ENCODE peak calls at places on chromosomes 13 and 19, in ten cellular contexts. X, F, Y, T, Z, C, G, L, B and A are unnamed samples.

GRCh38 chr19:29793116-29793727 is 18.6 kb upstream of the CCNE1 start:
- DNase-seq in X (no peak), F (no peak), Y (no peak), T (no peak), Z (no peak), C (no peak), G (no peak), L (no peak), B (no peak), A (no peak)

GRCh38 chr13:31276386-31276785 is 76.6 kb downstream of the B3GLCT start:
- DNase-seq in X (no peak), F (no peak), Y (peak), T (no peak), Z (no peak), C (no peak), G (no peak), L (no peak), B (no peak), A (no peak)

GRCh38 chr13:40961224-40961623 is 57.9 kb downstream of the ELF1 start:
- DNase-seq in X (no peak), F (no peak), Y (no peak), T (no peak), Z (no peak), C (no peak), G (no peak), L (no peak), B (no peak), A (peak)

GRCh38 chr13:20405691-20406090 is 120.0 kb downstream of the CRYL1 start:
- DNase-seq in X (no peak), F (no peak), Y (no peak), T (no peak), Z (no peak), C (no peak), G (no peak), L (no peak), B (no peak), A (no peak)

GRCh38 chr13:26971990-26972888 is 199.4 kb downstream of the USP12 start:
- DNase-seq in X (no peak), F (no peak), Y (no peak), T (peak), Z (no peak), C (peak), G (peak), L (no peak), B (no peak), A (no peak)

GRCh38 chr13:50910483-50910805 is 853 bp downstream of the RNASEH2B start:
- DNase-seq in X (no peak), F (peak), Y (no peak), T (no peak), Z (peak), C (no peak), G (peak), L (no peak), B (no peak), A (no peak)

GRCh38 chr19:47263169-47263560 is 6.8 kb downstream of the CCDC9 start:
- DNase-seq in X (no peak), F (no peak), Y (no peak), T (no peak), Z (no peak), C (no peak), G (no peak), L (no peak), B (no peak), A (no peak)

GRCh38 chr19:48551437-48552302 is at the start of gene SULT2B1:
- DNase-seq in X (no peak), F (no peak), Y (no peak), T (no peak), Z (no peak), C (no peak), G (no peak), L (no peak), B (no peak), A (no peak)

GRCh38 chr19:19006213-19006612 is 27.1 kb downstream of the SUGP2 start:
- DNase-seq in X (no peak), F (no peak), Y (no peak), T (no peak), Z (no peak), C (no peak), G (no peak), L (no peak), B (no peak), A (no peak)

GRCh38 chr19:58317481-58318072 is 9.2 kb upstream of the ZSCAN22 start:
- DNase-seq in X (no peak), F (peak), Y (peak), T (no peak), Z (peak), C (no peak), G (no peak), L (no peak), B (no peak), A (no peak)

GRCh38 chr19:15616183-15616582 is 1.2 kb downstream of the CYP4F8 start:
- DNase-seq in X (no peak), F (no peak), Y (no peak), T (no peak), Z (no peak), C (no peak), G (no peak), L (no peak), B (no peak), A (no peak)

GRCh38 chr13:51764184-51765141 is 39.5 kb downstream of the DHRS12 start:
- DNase-seq in X (no peak), F (peak), Y (peak), T (no peak), Z (peak), C (peak), G (no peak), L (peak), B (peak), A (peak)

GRCh38 chr13:93002071-93002470 is 224.5 kb upstream of the GPC6 start:
- DNase-seq in X (no peak), F (no peak), Y (no peak), T (no peak), Z (no peak), C (no peak), G (no peak), L (no peak), B (no peak), A (no peak)

GRCh38 chr19:53868091-53868891 is 608 bp downstream of the MYADM start:
- DNase-seq in X (no peak), F (peak), Y (peak), T (no peak), Z (peak), C (peak), G (no peak), L (peak), B (peak), A (no peak)

GRCh38 chr13:29963086-29963485 is 112.7 kb upstream of the UBL3 start:
- DNase-seq in X (no peak), F (no peak), Y (no peak), T (no peak), Z (no peak), C (no peak), G (no peak), L (no peak), B (no peak), A (no peak)

GRCh38 chr19:48970139-48970766 is 5.1 kb downstream of the FTL start:
- DNase-seq in X (no peak), F (no peak), Y (no peak), T (no peak), Z (no peak), C (no peak), G (no peak), L (no peak), B (no peak), A (no peak)

GRCh38 chr13:79782541-79783216 is 301.7 kb downstream of the NDFIP2 start:
- DNase-seq in X (no peak), F (peak), Y (peak), T (no peak), Z (peak), C (no peak), G (peak), L (peak), B (no peak), A (no peak)

GRCh38 chr13:29162638-29163037 is 342.5 kb downstream of the MTUS2 start:
- DNase-seq in X (no peak), F (peak), Y (no peak), T (no peak), Z (no peak), C (no peak), G (no peak), L (no peak), B (no peak), A (no peak)

GRCh38 chr13:89936256-89936655 is 1411.2 kb upstream of the MIR17HG start:
- DNase-seq in X (no peak), F (no peak), Y (no peak), T (no peak), Z (no peak), C (no peak), G (no peak), L (no peak), B (no peak), A (no peak)

GRCh38 chr19:11410682-11411081 is 8.4 kb downstream of the RGL3 start:
- DNase-seq in X (no peak), F (peak), Y (no peak), T (no peak), Z (no peak), C (no peak), G (no peak), L (no peak), B (no peak), A (no peak)

GRCh38 chr13:38348890-38349289 is 761 bp upstream of the UFM1 start:
- DNase-seq in X (peak), F (peak), Y (peak), T (no peak), Z (peak), C (peak), G (no peak), L (no peak), B (peak), A (no peak)

GRCh38 chr13:25233861-25234260 is 53.4 kb downstream of the MTMR6 start:
- DNase-seq in X (no peak), F (no peak), Y (no peak), T (no peak), Z (no peak), C (no peak), G (no peak), L (no peak), B (no peak), A (no peak)

GRCh38 chr13:45781553-45782326 is 69.8 kb downstream of the SIAH3 start:
- DNase-seq in X (no peak), F (no peak), Y (no peak), T (peak), Z (peak), C (no peak), G (peak), L (peak), B (no peak), A (peak)

GRCh38 chr13:62879071-62879470 is 1463.4 kb upstream of the PCDH20 start:
- DNase-seq in X (no peak), F (peak), Y (peak), T (no peak), Z (no peak), C (no peak), G (no peak), L (no peak), B (no peak), A (no peak)

GRCh38 chr19:42092350-42092749 is 16.4 kb downstream of the ZNF574 start:
- DNase-seq in X (peak), F (peak), Y (no peak), T (peak), Z (no peak), C (peak), G (no peak), L (no peak), B (no peak), A (peak)

GRCh38 chr19:33763661-33764343 is 32.9 kb upstream of the KCTD15 start:
- DNase-seq in X (no peak), F (no peak), Y (no peak), T (no peak), Z (no peak), C (no peak), G (no peak), L (no peak), B (no peak), A (no peak)

GRCh38 chr19:57830071-57830602 is at the start of gene ZNF587B:
- DNase-seq in X (no peak), F (peak), Y (peak), T (no peak), Z (peak), C (peak), G (no peak), L (peak), B (no peak), A (peak)

GRCh38 chr19:49681830-49682229 is 4.8 kb downstream of the PRMT1 start:
- DNase-seq in X (no peak), F (no peak), Y (no peak), T (no peak), Z (no peak), C (no peak), G (no peak), L (no peak), B (no peak), A (no peak)

GRCh38 chr19:39160523-39160861 is 34.9 kb downstream of the PAK4 start:
- DNase-seq in X (no peak), F (no peak), Y (peak), T (no peak), Z (no peak), C (no peak), G (no peak), L (peak), B (no peak), A (no peak)

GRCh38 chr13:113048766-113049165 is 56.8 kb upstream of the F7 start:
- DNase-seq in X (no peak), F (no peak), Y (no peak), T (no peak), Z (no peak), C (no peak), G (no peak), L (no peak), B (no peak), A (no peak)

GRCh38 chr13:65597839-65598818 is 1632.0 kb downstream of the PCDH9 start:
- DNase-seq in X (no peak), F (peak), Y (peak), T (no peak), Z (peak), C (no peak), G (no peak), L (no peak), B (no peak), A (no peak)

GRCh38 chr13:98972627-98973026 is 5.2 kb downstream of the DOCK9 start:
- DNase-seq in X (no peak), F (peak), Y (peak), T (no peak), Z (peak), C (no peak), G (no peak), L (no peak), B (no peak), A (no peak)

GRCh38 chr13:29771247-29771646 is 79.2 kb downstream of the UBL3 start:
- DNase-seq in X (no peak), F (peak), Y (no peak), T (peak), Z (peak), C (no peak), G (no peak), L (no peak), B (peak), A (peak)

GRCh38 chr13:28306325-28306724 is 168.0 kb downstream of the PAN3 start:
- DNase-seq in X (no peak), F (no peak), Y (no peak), T (no peak), Z (no peak), C (no peak), G (no peak), L (no peak), B (no peak), A (no peak)

GRCh38 chr19:3916033-3916432 is 16.8 kb upstream of the NMRK2 start:
- DNase-seq in X (no peak), F (no peak), Y (no peak), T (no peak), Z (no peak), C (no peak), G (no peak), L (no peak), B (no peak), A (no peak)

GRCh38 chr19:19285723-19286122 is 12.6 kb upstream of the TM6SF2 start:
- DNase-seq in X (no peak), F (no peak), Y (no peak), T (no peak), Z (no peak), C (no peak), G (no peak), L (no peak), B (no peak), A (no peak)

GRCh38 chr13:94483970-94484369 is 4.5 kb upstream of the DCT start:
- DNase-seq in X (no peak), F (no peak), Y (no peak), T (no peak), Z (no peak), C (no peak), G (no peak), L (no peak), B (no peak), A (no peak)

GRCh38 chr19:11659612-11660011 is 62.3 kb downstream of the ZNF627 start:
- DNase-seq in X (no peak), F (no peak), Y (no peak), T (no peak), Z (peak), C (no peak), G (no peak), L (no peak), B (no peak), A (no peak)

GRCh38 chr19:56988271-56988670 is 131.5 kb upstream of the USP29 start:
- DNase-seq in X (no peak), F (no peak), Y (no peak), T (no peak), Z (no peak), C (no peak), G (peak), L (no peak), B (no peak), A (no peak)